ENCODE peak calls at places on chromosomes 1 and 21, in four cellular contexts. N is 8988T, R is HS-27A, U is activated gamma-delta T cell treated with Interleukin-2 at 50 U/mL for 16 hours. E is an unnamed sample.

GRCh38 chr1:89934441-89934840 is 60.5 kb upstream of the ZNF326 start:
- DNase-seq in N (no peak), U (no peak), R (no peak), E (no peak)

GRCh38 chr1:71351438-71351837 is 270.6 kb upstream of the ZRANB2 start:
- DNase-seq in U (no peak), N (no peak), R (peak), E (no peak)

GRCh38 chr1:164764333-164764732 is 205.3 kb downstream of the PBX1 start:
- DNase-seq in R (no peak), N (no peak), U (no peak), E (no peak)

GRCh38 chr1:118253310-118253903 is 68.4 kb upstream of the SPAG17 start:
- DNase-seq in N (no peak), R (no peak), U (no peak), E (no peak)

GRCh38 chr1:234539666-234540403 is 60.9 kb upstream of the TARBP1 start:
- DNase-seq in R (no peak), N (no peak), U (no peak), E (no peak)

GRCh38 chr21:33071878-33072306 is 2.0 kb downstream of the OLIG1 start:
- DNase-seq in N (no peak), R (no peak), U (no peak), E (no peak)

GRCh38 chr1:81834921-81835698 is 34.4 kb downstream of the ADGRL2 start:
- DNase-seq in N (no peak), R (no peak), U (no peak), E (no peak)

GRCh38 chr1:167430134-167430848 is 88.0 kb downstream of the CD247 start:
- DNase-seq in R (no peak), N (no peak), U (no peak), E (peak)

GRCh38 chr1:225772323-225772768 is 5.3 kb upstream of the SRP9 start:
- DNase-seq in N (peak), R (no peak), U (no peak), E (peak)

GRCh38 chr1:76583237-76583868 is 283.9 kb upstream of the ST6GALNAC5 start:
- DNase-seq in N (no peak), U (no peak), R (no peak), E (no peak)

GRCh38 chr1:81670286-81670685 is 130.4 kb upstream of the ADGRL2 start:
- DNase-seq in R (peak), U (no peak), N (no peak), E (no peak)

GRCh38 chr1:19872190-19872589 is 10.0 kb upstream of the OTUD3 start:
- DNase-seq in R (no peak), U (no peak), N (no peak), E (no peak)

GRCh38 chr1:222385973-222386372 is 161.9 kb downstream of the HHIPL2 start:
- DNase-seq in N (no peak), U (no peak), R (no peak), E (peak)

E was measured in immature natural killer cell.